ENCODE peak calls at places on chromosomes 7 and 10, in eight cellular contexts. F is dorsolateral prefrontal cortex, Y is bronchial epithelial cell, S is pancreas, C is brain microvascular endothelial cell, T is endodermal cell, L is mammary epithelial cell, K is GM12865. J is an unnamed sample.

GRCh38 chr10:30786906-30787305 is 157.4 kb upstream of the LYZL2 start:
- DNase-seq in F (no peak), Y (no peak), S (no peak), C (no peak), T (no peak), L (no peak), K (no peak), J (no peak)

GRCh38 chr10:34017281-34017680 is 682.8 kb upstream of the NRP1 start:
- DNase-seq in F (no peak), Y (no peak), S (no peak), C (no peak), T (peak; percentile 82), L (no peak), K (no peak), J (no peak)

GRCh38 chr7:4663239-4663638 is 18.9 kb upstream of the FOXK1 start:
- DNase-seq in F (no peak), Y (no peak), S (no peak), C (no peak), T (no peak), L (no peak), K (no peak), J (no peak)

GRCh38 chr7:23470290-23471089 is at the start of gene IGF2BP3:
- DNase-seq in F (no peak), Y (peak; percentile 34), S (no peak), C (peak; percentile 95), T (peak; percentile 95), L (peak; percentile 90), K (peak; percentile 96), J (no peak)

GRCh38 chr10:61733358-61733940 is 70.7 kb downstream of the CABCOCO1 start:
- DNase-seq in F (no peak), Y (peak; percentile 55), S (peak; percentile 29), C (peak; percentile 45), T (no peak), L (peak; percentile 19), K (peak; percentile 33), J (no peak)

GRCh38 chr7:91265693-91266066 is 1.4 kb downstream of the FZD1 start:
- DNase-seq in F (no peak), Y (no peak), S (peak; percentile 31), C (no peak), T (peak; percentile 72), L (peak; percentile 41), K (peak; percentile 35), J (no peak)

GRCh38 chr7:135685306-135686084 is 23.2 kb downstream of the STMP1 start:
- DNase-seq in F (no peak), Y (no peak), S (no peak), C (peak; percentile 65), T (no peak), L (no peak), K (no peak), J (no peak)

GRCh38 chr7:42753322-42753721 is 158.5 kb downstream of the C7orf25 start:
- DNase-seq in F (no peak), Y (no peak), S (no peak), C (no peak), T (no peak), L (no peak), K (no peak), J (no peak)

GRCh38 chr7:70679666-70680065 is 452.3 kb upstream of the GALNT17 start:
- DNase-seq in F (no peak), Y (no peak), S (no peak), C (no peak), T (no peak), L (no peak), K (peak; percentile 54), J (no peak)

GRCh38 chr7:28729685-28730084 is 228.4 kb downstream of the TRIL start:
- DNase-seq in F (no peak), Y (peak; percentile 36), S (no peak), C (peak; percentile 45), T (no peak), L (no peak), K (no peak), J (no peak)

GRCh38 chr7:11607676-11608075 is 224.3 kb downstream of the THSD7A start:
- DNase-seq in F (no peak), Y (no peak), S (peak; percentile 20), C (no peak), T (no peak), L (no peak), K (no peak), J (no peak)

GRCh38 chr7:5692112-5692844 is 89.2 kb downstream of the RNF216 start:
- DNase-seq in F (no peak), Y (peak; percentile 98), S (peak; percentile 41), C (peak; percentile 97), T (no peak), L (peak; percentile 93), K (peak; percentile 66), J (no peak)

GRCh38 chr10:17649052-17649451 is 5.1 kb downstream of the STAM start:
- DNase-seq in F (no peak), Y (no peak), S (no peak), C (no peak), T (no peak), L (no peak), K (no peak), J (no peak)
- H3K4me3 ChIP-seq in F (no peak overlapping the region), Y (no peak overlapping the region), S (no peak overlapping the region), C (no peak overlapping the region), T (no peak overlapping the region), L (no peak overlapping the region), K (no peak overlapping the region), J (no peak overlapping the region)

DNA sequence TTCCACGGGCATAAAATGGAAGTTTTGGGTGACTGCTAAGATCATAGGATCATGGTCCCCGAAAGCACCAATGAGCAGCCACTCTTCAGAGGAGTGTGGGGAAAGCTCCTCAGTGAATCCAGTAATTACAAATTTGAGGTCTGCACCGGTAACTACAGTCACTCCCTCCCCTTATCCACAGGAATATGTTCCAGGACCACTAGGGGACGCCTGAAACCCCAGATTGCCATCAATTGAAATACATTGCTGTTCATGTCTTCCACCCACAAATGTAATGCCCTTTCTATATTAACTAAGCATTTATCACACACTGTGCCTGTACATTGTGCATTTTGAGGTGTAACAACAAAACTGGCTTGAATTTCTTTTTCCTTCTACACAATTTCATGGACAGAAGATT is 447.9 kb upstream of the PFKP start:
- DNase-seq in F (no peak), Y (no peak), S (no peak), C (no peak), T (peak; percentile 76), L (no peak), K (peak; percentile 9), J (no peak)
- TF ChIP-seq CTCF in F (no peak), Y (no peak), S (no peak), C (peak; percentile 28), T (peak; percentile 85), L (peak; percentile 11), K (peak; percentile 34), J (no peak)

GRCh38 chr7:50793115-50793946 is 10.6 kb upstream of the GRB10 start:
- DNase-seq in F (peak; percentile 46), Y (no peak), S (peak; percentile 77), C (peak; percentile 45), T (peak; percentile 87), L (no peak), K (no peak), J (no peak)
- H3K4me3 ChIP-seq in F (peak overlapping the region; percentile 42), Y (peak overlapping the region; percentile 64), S (peak overlapping the region; percentile 79), C (peak overlapping the region; percentile 55), T (peak overlapping the region; percentile 77), L (no peak overlapping the region), K (no peak overlapping the region), J (peak overlapping the region; percentile 28)

GRCh38 chr7:19944363-19945120 is 171.1 kb upstream of the TMEM196 start:
- DNase-seq in F (no peak), Y (peak; percentile 50), S (no peak), C (no peak), T (no peak), L (peak; percentile 81), K (no peak), J (no peak)

DNA sequence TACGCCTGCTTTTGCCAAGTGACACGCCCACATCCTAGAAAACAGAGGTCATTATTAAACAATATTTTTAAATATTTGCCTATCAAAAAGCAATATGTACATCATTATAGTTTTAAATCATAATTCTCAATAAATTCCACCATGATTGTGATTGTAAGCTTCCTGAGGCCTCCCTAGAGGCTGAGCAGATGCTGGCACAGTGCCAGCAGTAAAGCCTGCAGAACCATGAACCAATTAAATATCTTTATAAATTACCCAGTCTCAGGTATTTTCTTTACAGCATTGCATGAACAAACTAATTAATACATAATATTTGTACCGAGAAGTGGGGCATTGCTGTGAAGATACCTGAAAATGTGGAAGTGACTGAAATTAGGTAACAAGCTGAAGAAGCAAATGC is 174.7 kb upstream of the TMEM196 start:
- DNase-seq in F (no peak), Y (no peak), S (no peak), C (no peak), T (no peak), L (no peak), K (no peak), J (no peak)
- TF ChIP-seq CTCF in F (no peak), Y (no peak), S (no peak), C (no peak), T (no peak), L (no peak), K (no peak), J (no peak)

GRCh38 chr7:27166475-27167169 is 1.3 kb upstream of the HOXA9 start:
- DNase-seq in F (no peak), Y (no peak), S (no peak), C (no peak), T (peak; percentile 64), L (no peak), K (no peak), J (no peak)

GRCh38 chr7:27165655-27166474 is 528 bp upstream of the HOXA9 start:
- DNase-seq in F (no peak), Y (no peak), S (no peak), C (no peak), T (no peak), L (no peak), K (no peak), J (no peak)

GRCh38 chr7:27163776-27164380 is 1.5 kb downstream of the HOXA9 start:
- DNase-seq in F (no peak), Y (no peak), S (no peak), C (no peak), T (no peak), L (peak; percentile 27), K (no peak), J (no peak)

GRCh38 chr7:27164381-27165088 is 802 bp downstream of the HOXA9 start:
- DNase-seq in F (no peak), Y (no peak), S (no peak), C (no peak), T (peak; percentile 88), L (peak; percentile 40), K (no peak), J (no peak)

DNA sequence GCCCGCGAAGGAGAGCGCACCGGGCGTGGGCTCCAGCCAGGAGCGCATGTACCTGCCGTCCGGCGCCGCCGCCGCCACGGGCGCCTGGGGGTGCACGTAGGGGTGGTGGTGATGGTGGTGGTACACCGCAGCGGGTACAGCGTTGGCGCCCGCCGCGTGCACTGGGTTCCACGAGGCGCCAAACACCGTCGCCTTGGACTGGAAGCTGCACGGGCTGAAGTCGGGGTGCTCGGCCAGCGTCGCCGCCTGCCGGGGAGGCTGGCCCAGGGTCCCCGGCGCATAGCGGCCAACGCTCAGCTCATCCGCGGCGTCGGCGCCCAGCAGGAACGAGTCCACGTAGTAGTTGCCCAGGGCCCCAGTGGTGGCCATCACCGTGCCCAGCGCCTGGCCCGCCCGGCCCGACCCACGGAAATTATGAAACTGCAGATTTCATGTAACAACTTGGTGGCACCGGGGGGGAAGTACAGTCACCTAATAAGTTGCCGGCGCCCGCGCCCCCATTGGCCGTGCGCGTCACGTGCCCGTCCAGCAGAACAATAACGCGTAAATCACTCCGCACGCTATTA is at the start of gene HOXA9:
- DNase-seq in F (no peak), Y (no peak), S (no peak), C (no peak), T (no peak), L (no peak), K (no peak), J (no peak)
- H3K4me3 ChIP-seq in F (no peak within 1 kb of the TSS), Y (no peak within 1 kb of the TSS), S (peak within 1 kb of the TSS; percentile 10), C (no peak within 1 kb of the TSS), T (no peak within 1 kb of the TSS), L (peak within 1 kb of the TSS; percentile 2), K (no peak within 1 kb of the TSS), J (no peak within 1 kb of the TSS)

J was measured in CD8-positive, alpha-beta T cell.